ENCODE peak calls at places on chromosomes 5 and 9, in eight cellular contexts. F, G, I, J, K, H, Z and O are unnamed samples.

GRCh38 chr9:17988489-17988888 is 409.6 kb downstream of the SH3GL2 start:
- DNase-seq in F (no peak), G (peak), I (no peak), J (no peak), K (no peak), H (no peak), Z (no peak), O (no peak)

GRCh38 chr5:163190762-163191161 is 246.6 kb upstream of the CCNG1 start:
- DNase-seq in F (no peak), G (no peak), I (no peak), J (no peak), K (no peak), H (no peak), Z (no peak), O (no peak)

GRCh38 chr9:14372437-14373318 is 58.7 kb upstream of the NFIB start:
- DNase-seq in F (no peak), G (no peak), I (peak), J (no peak), K (no peak), H (no peak), Z (peak), O (no peak)

GRCh38 chr5:112977440-112977861 is 853 bp downstream of the DCP2 start:
- DNase-seq in F (no peak), G (peak), I (no peak), J (no peak), K (no peak), H (no peak), Z (no peak), O (no peak)

GRCh38 chr9:73738741-73739530 is 587.3 kb downstream of the ANXA1 start:
- DNase-seq in F (no peak), G (no peak), I (no peak), J (no peak), K (no peak), H (no peak), Z (no peak), O (no peak)

GRCh38 chr5:128111818-128112448 is 28.4 kb downstream of the SLC12A2 start:
- DNase-seq in F (no peak), G (no peak), I (peak), J (no peak), K (no peak), H (no peak), Z (no peak), O (no peak)

GRCh38 chr9:111052831-111053230 is 14.6 kb upstream of the LPAR1 start:
- DNase-seq in F (no peak), G (no peak), I (peak), J (no peak), K (no peak), H (no peak), Z (no peak), O (no peak)

GRCh38 chr9:90803860-90804593 is 2.4 kb downstream of the SYK start:
- DNase-seq in F (no peak), G (no peak), I (no peak), J (no peak), K (no peak), H (no peak), Z (no peak), O (no peak)

GRCh38 chr5:56815657-56816545 is 552 bp downstream of the MAP3K1 start:
- DNase-seq in F (peak), G (peak), I (no peak), J (no peak), K (no peak), H (peak), Z (peak), O (peak)

GRCh38 chr5:3595102-3595961 is at the start of gene IRX1:
- DNase-seq in F (no peak), G (no peak), I (peak), J (peak), K (no peak), H (no peak), Z (no peak), O (no peak)

GRCh38 chr5:138784590-138784989 is 31.4 kb downstream of the CTNNA1 start:
- DNase-seq in F (no peak), G (no peak), I (no peak), J (no peak), K (no peak), H (no peak), Z (no peak), O (no peak)

GRCh38 chr5:9483779-9484178 is 62.1 kb downstream of the SEMA5A start:
- DNase-seq in F (no peak), G (no peak), I (peak), J (no peak), K (no peak), H (no peak), Z (no peak), O (no peak)